ENCODE peak calls at places on chromosomes 16 and 17, in seven cellular contexts. One of them, this sample, is unnamed.

GRCh38 chr17:74603032-74603635 is 11.1 kb upstream of the CD300LD start:
- DNase-seq in caudate nucleus: no peak
- DNase-seq in NAMALWA: no peak
- DNase-seq in sciatic nerve: no peak
- DNase-seq in NCI-H1092 treated with DMSO at 0.1 percent for 48 hours: no peak
- DNase-seq in mucosa of descending colon: no peak
- DNase-seq in activated T-cell treated with anti-CD3 and anti-CD28 coated beads, Interleukin-2, amount 50 U/mL, for 24 hours: no peak
- DNase-seq in this sample: no peak

GRCh38 chr16:58507963-58508670 is 7.2 kb upstream of the SETD6 start:
- DNase-seq in NCI-H1092 treated with DMSO at 0.1 percent for 48 hours: no peak
- DNase-seq in sciatic nerve: no peak
- DNase-seq in activated T-cell treated with anti-CD3 and anti-CD28 coated beads, Interleukin-2, amount 50 U/mL, for 24 hours: no peak
- DNase-seq in NAMALWA: no peak
- DNase-seq in mucosa of descending colon: no peak
- DNase-seq in caudate nucleus: no peak
- DNase-seq in this sample: no peak

GRCh38 chr16:19138601-19139000 is 24.8 kb downstream of the ITPRIPL2 start:
- DNase-seq in NCI-H1092 treated with DMSO at 0.1 percent for 48 hours: peak; percentile 70
- DNase-seq in NAMALWA: no peak
- DNase-seq in activated T-cell treated with anti-CD3 and anti-CD28 coated beads, Interleukin-2, amount 50 U/mL, for 24 hours: no peak
- DNase-seq in sciatic nerve: peak; percentile 80
- DNase-seq in mucosa of descending colon: peak; percentile 51
- DNase-seq in caudate nucleus: no peak
- DNase-seq in this sample: peak; percentile 77

GRCh38 chr16:48881272-48881671 is 271.3 kb upstream of the N4BP1 start:
- DNase-seq in mucosa of descending colon: no peak
- DNase-seq in NCI-H1092 treated with DMSO at 0.1 percent for 48 hours: no peak
- DNase-seq in NAMALWA: no peak
- DNase-seq in activated T-cell treated with anti-CD3 and anti-CD28 coated beads, Interleukin-2, amount 50 U/mL, for 24 hours: no peak
- DNase-seq in caudate nucleus: no peak
- DNase-seq in sciatic nerve: no peak
- DNase-seq in this sample: no peak

GRCh38 chr17:34584805-34585416 is 5.5 kb downstream of the TMEM132E start:
- DNase-seq in caudate nucleus: no peak
- DNase-seq in NAMALWA: peak; percentile 19
- DNase-seq in activated T-cell treated with anti-CD3 and anti-CD28 coated beads, Interleukin-2, amount 50 U/mL, for 24 hours: no peak
- DNase-seq in sciatic nerve: no peak
- DNase-seq in NCI-H1092 treated with DMSO at 0.1 percent for 48 hours: peak; percentile 34
- DNase-seq in mucosa of descending colon: no peak
- DNase-seq in this sample: no peak

GRCh38 chr17:17831208-17832039 is 5.4 kb downstream of the SREBF1 start:
- DNase-seq in caudate nucleus: no peak
- DNase-seq in NAMALWA: no peak
- DNase-seq in mucosa of descending colon: no peak
- DNase-seq in NCI-H1092 treated with DMSO at 0.1 percent for 48 hours: no peak
- DNase-seq in activated T-cell treated with anti-CD3 and anti-CD28 coated beads, Interleukin-2, amount 50 U/mL, for 24 hours: no peak
- DNase-seq in sciatic nerve: no peak
- DNase-seq in this sample: no peak

GRCh38 chr17:81512560-81512983 is at the start of gene ACTG1:
- DNase-seq in mucosa of descending colon: peak; percentile 96
- DNase-seq in NAMALWA: peak; percentile 92
- DNase-seq in sciatic nerve: peak; percentile 96
- DNase-seq in NCI-H1092 treated with DMSO at 0.1 percent for 48 hours: peak; percentile 90
- DNase-seq in activated T-cell treated with anti-CD3 and anti-CD28 coated beads, Interleukin-2, amount 50 U/mL, for 24 hours: peak; percentile 95
- DNase-seq in caudate nucleus: peak; percentile 95
- DNase-seq in this sample: peak; percentile 93

GRCh38 chr17:81961087-81961514 is at the start of gene NOTUM:
- DNase-seq in NCI-H1092 treated with DMSO at 0.1 percent for 48 hours: peak; percentile 16
- DNase-seq in caudate nucleus: no peak
- DNase-seq in mucosa of descending colon: peak; percentile 43
- DNase-seq in NAMALWA: no peak
- DNase-seq in activated T-cell treated with anti-CD3 and anti-CD28 coated beads, Interleukin-2, amount 50 U/mL, for 24 hours: no peak
- DNase-seq in sciatic nerve: no peak
- DNase-seq in this sample: no peak

GRCh38 chr17:37280841-37281240 is 94.9 kb upstream of the C17orf78 start:
- DNase-seq in activated T-cell treated with anti-CD3 and anti-CD28 coated beads, Interleukin-2, amount 50 U/mL, for 24 hours: no peak
- DNase-seq in mucosa of descending colon: no peak
- DNase-seq in sciatic nerve: no peak
- DNase-seq in NCI-H1092 treated with DMSO at 0.1 percent for 48 hours: no peak
- DNase-seq in caudate nucleus: no peak
- DNase-seq in NAMALWA: no peak
- DNase-seq in this sample: no peak

GRCh38 chr16:30775381-30776099 is 11.5 kb downstream of the ZNF629 start:
- DNase-seq in activated T-cell treated with anti-CD3 and anti-CD28 coated beads, Interleukin-2, amount 50 U/mL, for 24 hours: peak; percentile 79
- DNase-seq in NCI-H1092 treated with DMSO at 0.1 percent for 48 hours: peak; percentile 79
- DNase-seq in mucosa of descending colon: peak; percentile 87
- DNase-seq in caudate nucleus: peak; percentile 77
- DNase-seq in sciatic nerve: peak; percentile 89
- DNase-seq in NAMALWA: no peak
- DNase-seq in this sample: peak; percentile 88

GRCh38 chr17:6639651-6640535 is 618 bp downstream of the KIAA0753 start:
- DNase-seq in activated T-cell treated with anti-CD3 and anti-CD28 coated beads, Interleukin-2, amount 50 U/mL, for 24 hours: peak; percentile 47
- DNase-seq in NCI-H1092 treated with DMSO at 0.1 percent for 48 hours: no peak
- DNase-seq in caudate nucleus: no peak
- DNase-seq in NAMALWA: peak; percentile 23
- DNase-seq in sciatic nerve: no peak
- DNase-seq in mucosa of descending colon: peak; percentile 64
- DNase-seq in this sample: peak; percentile 55

GRCh38 chr17:81924557-81925532 is 2.7 kb downstream of the MAFG start:
- DNase-seq in activated T-cell treated with anti-CD3 and anti-CD28 coated beads, Interleukin-2, amount 50 U/mL, for 24 hours: no peak
- DNase-seq in caudate nucleus: no peak
- DNase-seq in NAMALWA: no peak
- DNase-seq in sciatic nerve: no peak
- DNase-seq in mucosa of descending colon: no peak
- DNase-seq in NCI-H1092 treated with DMSO at 0.1 percent for 48 hours: no peak
- DNase-seq in this sample: no peak

GRCh38 chr16:63613701-63614100 is 1508.2 kb downstream of the CDH11 start:
- DNase-seq in NCI-H1092 treated with DMSO at 0.1 percent for 48 hours: no peak
- DNase-seq in mucosa of descending colon: no peak
- DNase-seq in NAMALWA: no peak
- DNase-seq in sciatic nerve: no peak
- DNase-seq in caudate nucleus: no peak
- DNase-seq in activated T-cell treated with anti-CD3 and anti-CD28 coated beads, Interleukin-2, amount 50 U/mL, for 24 hours: no peak
- DNase-seq in this sample: no peak

GRCh38 chr17:58520843-58521430 is 6.5 kb upstream of the MTMR4 start:
- DNase-seq in NCI-H1092 treated with DMSO at 0.1 percent for 48 hours: no peak
- DNase-seq in caudate nucleus: no peak
- DNase-seq in NAMALWA: peak; percentile 61
- DNase-seq in activated T-cell treated with anti-CD3 and anti-CD28 coated beads, Interleukin-2, amount 50 U/mL, for 24 hours: no peak
- DNase-seq in mucosa of descending colon: no peak
- DNase-seq in sciatic nerve: no peak
- DNase-seq in this sample: no peak

GRCh38 chr17:38584350-38584925 is 21.3 kb downstream of the SRCIN1 start:
- DNase-seq in NAMALWA: peak; percentile 76
- DNase-seq in sciatic nerve: no peak
- DNase-seq in mucosa of descending colon: peak; percentile 79
- DNase-seq in caudate nucleus: peak; percentile 61
- DNase-seq in NCI-H1092 treated with DMSO at 0.1 percent for 48 hours: peak; percentile 57
- DNase-seq in activated T-cell treated with anti-CD3 and anti-CD28 coated beads, Interleukin-2, amount 50 U/mL, for 24 hours: peak; percentile 74
- DNase-seq in this sample: peak; percentile 46

GRCh38 chr16:23771027-23771426 is 16.2 kb downstream of the CHP2 start:
- DNase-seq in caudate nucleus: no peak
- DNase-seq in activated T-cell treated with anti-CD3 and anti-CD28 coated beads, Interleukin-2, amount 50 U/mL, for 24 hours: no peak
- DNase-seq in NCI-H1092 treated with DMSO at 0.1 percent for 48 hours: no peak
- DNase-seq in sciatic nerve: no peak
- DNase-seq in mucosa of descending colon: no peak
- DNase-seq in NAMALWA: no peak
- DNase-seq in this sample: no peak

GRCh38 chr17:17141860-17142552 is 64.1 kb downstream of the PLD6 start:
- DNase-seq in mucosa of descending colon: no peak
- DNase-seq in activated T-cell treated with anti-CD3 and anti-CD28 coated beads, Interleukin-2, amount 50 U/mL, for 24 hours: peak; percentile 64
- DNase-seq in NAMALWA: peak; percentile 51
- DNase-seq in NCI-H1092 treated with DMSO at 0.1 percent for 48 hours: no peak
- DNase-seq in caudate nucleus: peak; percentile 73
- DNase-seq in sciatic nerve: peak; percentile 76
- DNase-seq in this sample: no peak

GRCh38 chr16:78677332-78677731 is 577.9 kb downstream of the WWOX start:
- DNase-seq in mucosa of descending colon: no peak
- DNase-seq in NAMALWA: no peak
- DNase-seq in activated T-cell treated with anti-CD3 and anti-CD28 coated beads, Interleukin-2, amount 50 U/mL, for 24 hours: no peak
- DNase-seq in NCI-H1092 treated with DMSO at 0.1 percent for 48 hours: no peak
- DNase-seq in caudate nucleus: no peak
- DNase-seq in sciatic nerve: no peak
- DNase-seq in this sample: no peak

GRCh38 chr16:8568231-8568617 is 22.1 kb downstream of the TMEM114 start:
- DNase-seq in NAMALWA: peak; percentile 26
- DNase-seq in sciatic nerve: no peak
- DNase-seq in caudate nucleus: no peak
- DNase-seq in activated T-cell treated with anti-CD3 and anti-CD28 coated beads, Interleukin-2, amount 50 U/mL, for 24 hours: no peak
- DNase-seq in NCI-H1092 treated with DMSO at 0.1 percent for 48 hours: no peak
- DNase-seq in mucosa of descending colon: no peak
- DNase-seq in this sample: no peak

GRCh38 chr16:1979271-1980025 is 1.8 kb downstream of the NOXO1 start:
- DNase-seq in mucosa of descending colon: peak; percentile 95
- DNase-seq in caudate nucleus: peak; percentile 66
- DNase-seq in activated T-cell treated with anti-CD3 and anti-CD28 coated beads, Interleukin-2, amount 50 U/mL, for 24 hours: peak; percentile 69
- DNase-seq in sciatic nerve: no peak
- DNase-seq in NAMALWA: no peak
- DNase-seq in NCI-H1092 treated with DMSO at 0.1 percent for 48 hours: no peak
- DNase-seq in this sample: peak; percentile 90

GRCh38 chr16:424623-425081 is 797 bp upstream of the RAB11FIP3 start:
- DNase-seq in NCI-H1092 treated with DMSO at 0.1 percent for 48 hours: no peak
- DNase-seq in mucosa of descending colon: peak; percentile 70
- DNase-seq in activated T-cell treated with anti-CD3 and anti-CD28 coated beads, Interleukin-2, amount 50 U/mL, for 24 hours: no peak
- DNase-seq in caudate nucleus: peak; percentile 62
- DNase-seq in NAMALWA: no peak
- DNase-seq in sciatic nerve: no peak
- DNase-seq in this sample: peak; percentile 60

GRCh38 chr16:72427001-72427785 is 255.2 kb upstream of the PMFBP1 start:
- DNase-seq in activated T-cell treated with anti-CD3 and anti-CD28 coated beads, Interleukin-2, amount 50 U/mL, for 24 hours: no peak
- DNase-seq in NAMALWA: no peak
- DNase-seq in caudate nucleus: peak; percentile 82
- DNase-seq in NCI-H1092 treated with DMSO at 0.1 percent for 48 hours: no peak
- DNase-seq in mucosa of descending colon: no peak
- DNase-seq in sciatic nerve: no peak
- DNase-seq in this sample: no peak

GRCh38 chr16:5030251-5030870 is 3.4 kb downstream of the NAGPA start:
- DNase-seq in NCI-H1092 treated with DMSO at 0.1 percent for 48 hours: no peak
- DNase-seq in activated T-cell treated with anti-CD3 and anti-CD28 coated beads, Interleukin-2, amount 50 U/mL, for 24 hours: no peak
- DNase-seq in sciatic nerve: no peak
- DNase-seq in caudate nucleus: no peak
- DNase-seq in NAMALWA: no peak
- DNase-seq in mucosa of descending colon: no peak
- DNase-seq in this sample: no peak

This sample was measured in left colon.